ENCODE peak calls at places on chromosomes 12 and 14, in nine cellular contexts. N is thoracic aorta; U is naive thymus-derived CD4-positive, alpha-beta T cell; Q is lower leg skin; Z is CD4-positive, CD25-positive, alpha-beta regulatory T cell; H is astrocyte of the cerebellum; B is endodermal cell; K is gastrocnemius medialis; C is right atrium auricular region. X is an unnamed sample.

GRCh38 chr12:39685854-39686608 is 66.4 kb upstream of the ABCD2 start:
- DNase-seq in Q (no peak), Z (no peak), U (no peak), C (no peak), K (no peak), N (no peak), H (no peak), B (peak; percentile 69), X (no peak)

GRCh38 chr14:64910847-64911495 is 3.3 kb upstream of the CHURC1 start:
- DNase-seq in N (no peak), Z (no peak), U (no peak), K (no peak), H (peak; percentile 12), B (peak; percentile 50), Q (no peak), C (no peak), X (peak; percentile 81)

GRCh38 chr12:123723765-123724164 is 11.6 kb downstream of the ATP6V0A2 start:
- DNase-seq in K (no peak), C (no peak), Z (no peak), N (no peak), B (no peak), Q (no peak), H (no peak), U (no peak), X (no peak)

GRCh38 chr12:118052324-118053070 is 8.5 kb downstream of the WSB2 start:
- DNase-seq in B (peak; percentile 63), K (peak; percentile 76), N (peak; percentile 79), Q (peak; percentile 91), H (peak; percentile 93), C (peak; percentile 91), Z (no peak), U (no peak), X (peak; percentile 96)

GRCh38 chr14:104107101-104107581 is 21.6 kb downstream of the ASPG start:
- DNase-seq in Q (peak; percentile 82), K (no peak), N (no peak), Z (no peak), H (no peak), B (peak; percentile 44), U (no peak), C (no peak), X (no peak)

GRCh38 chr12:128365831-128366231 is 98.9 kb downstream of the TMEM132C start:
- DNase-seq in K (no peak), Z (no peak), Q (peak; percentile 84), N (no peak), U (no peak), C (peak; percentile 67), H (no peak), B (peak; percentile 85), X (peak; percentile 27)

GRCh38 chr12:88578821-88579518 is 1.3 kb downstream of the KITLG start:
- DNase-seq in C (no peak), B (peak; percentile 85), K (no peak), N (no peak), H (no peak), Z (no peak), Q (peak; percentile 83), U (no peak), X (peak; percentile 48)

GRCh38 chr14:30559638-30560071 is 697 bp downstream of the G2E3 start:
- DNase-seq in B (peak; percentile 56), H (peak; percentile 69), N (no peak), U (no peak), K (no peak), C (no peak), Q (no peak), Z (no peak), X (peak; percentile 70)

GRCh38 chr12:12327802-12328201 is 22.2 kb downstream of the MANSC1 start:
- DNase-seq in Z (no peak), K (no peak), N (no peak), H (peak; percentile 61), Q (no peak), U (peak; percentile 37), C (no peak), B (no peak), X (peak; percentile 92)

GRCh38 chr14:71497645-71498086 is 434.6 kb upstream of the RGS6 start:
- DNase-seq in Q (no peak), H (peak; percentile 81), C (no peak), Z (no peak), U (no peak), N (no peak), K (no peak), B (no peak), X (no peak)

GRCh38 chr12:116590561-116590960 is 31.4 kb downstream of the MAP1LC3B2 start:
- DNase-seq in Z (no peak), K (no peak), N (no peak), B (no peak), H (no peak), Q (no peak), C (no peak), U (no peak), X (peak; percentile 19)

GRCh38 chr12:45853550-45853949 is 124.0 kb downstream of the ARID2 start:
- DNase-seq in K (no peak), B (no peak), Z (no peak), N (no peak), H (no peak), C (no peak), U (no peak), Q (no peak), X (no peak)

GRCh38 chr12:99476956-99477355 is 170.6 kb upstream of the GARIN6 start:
- DNase-seq in C (no peak), N (no peak), Q (no peak), K (no peak), B (no peak), H (no peak), Z (no peak), U (no peak), X (no peak)

DNA sequence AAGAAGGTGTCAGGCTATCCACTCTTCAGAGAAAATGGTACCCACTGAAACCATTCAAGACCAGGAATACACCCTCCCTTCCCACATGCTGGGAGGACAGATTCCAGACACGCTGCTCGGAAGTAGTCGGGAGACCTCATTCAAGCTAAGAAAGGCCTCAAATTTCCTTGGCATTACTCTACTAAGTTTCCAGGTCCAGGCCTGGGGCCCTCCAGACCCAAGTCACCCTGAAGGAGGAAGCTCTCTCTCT is 27.1 kb upstream of the RPLP0 start:
- DNase-seq in Q (no peak), B (no peak), U (no peak), C (no peak), H (no peak), K (no peak), N (no peak), Z (no peak), X (no peak)
- H3K4me3 ChIP-seq in Q (no peak overlapping the region), B (peak overlapping the region; percentile 57), U (peak overlapping the region; percentile 21), C (peak overlapping the region; percentile 15), H (no peak overlapping the region), K (peak overlapping the region; percentile 27), N (peak overlapping the region; percentile 39), Z (peak overlapping the region; percentile 55), X (peak overlapping the region; percentile 28)

GRCh38 chr14:35944847-35945246 is 118.7 kb downstream of the BRMS1L start:
- DNase-seq in U (no peak), H (no peak), C (no peak), Z (no peak), N (no peak), Q (no peak), B (peak; percentile 86), K (no peak), X (no peak)

GRCh38 chr14:35934499-35934898 is 108.4 kb downstream of the BRMS1L start:
- DNase-seq in K (no peak), C (no peak), N (no peak), Z (no peak), Q (no peak), B (no peak), U (no peak), H (no peak), X (no peak)

DNA sequence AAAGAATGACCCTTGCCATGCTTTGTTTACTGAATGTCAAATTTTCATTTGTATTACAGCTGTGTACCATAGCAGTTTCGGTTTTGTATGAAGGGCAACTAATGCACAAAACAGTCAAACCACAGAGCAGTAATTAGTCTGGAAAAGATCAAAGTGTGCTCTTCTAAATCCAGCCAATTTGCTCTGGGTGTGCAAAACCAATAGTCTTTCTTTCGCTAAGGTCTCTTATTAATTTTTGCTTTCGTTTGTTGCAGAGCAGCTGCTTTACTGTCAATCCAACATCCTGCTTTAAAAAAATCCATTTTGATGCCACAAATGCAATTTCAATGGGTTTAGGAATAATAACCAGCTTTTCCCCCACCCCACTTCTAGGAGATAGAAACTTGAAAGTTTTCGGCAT is 114.2 kb downstream of the BRMS1L start:
- DNase-seq in N (no peak), C (no peak), H (no peak), U (no peak), Z (no peak), K (no peak), B (no peak), Q (no peak), X (peak; percentile 23)
- H3K4me3 ChIP-seq in N (no peak overlapping the region), C (no peak overlapping the region), H (no peak overlapping the region), U (no peak overlapping the region), Z (peak overlapping the region; percentile 51), K (no peak overlapping the region), B (no peak overlapping the region), Q (no peak overlapping the region), X (no peak overlapping the region)

GRCh38 chr12:57837779-57838562 is 8.6 kb downstream of the CTDSP2 start:
- DNase-seq in Z (no peak), K (no peak), C (peak; percentile 73), U (peak; percentile 64), Q (no peak), H (no peak), B (peak; percentile 82), N (no peak), X (peak; percentile 64)
- H3K4me3 ChIP-seq in Z (peak overlapping the region; percentile 64), K (peak overlapping the region; percentile 21), C (no peak overlapping the region), U (peak overlapping the region; percentile 12), Q (no peak overlapping the region), H (no peak overlapping the region), B (no peak overlapping the region), N (peak overlapping the region; percentile 98), X (peak overlapping the region; percentile 47)

GRCh38 chr14:94473666-94474410 is 2.2 kb downstream of the SERPINA9 start:
- DNase-seq in K (no peak), U (no peak), N (no peak), H (no peak), B (no peak), Z (no peak), Q (peak; percentile 31), C (no peak), X (no peak)

GRCh38 chr14:94472842-94473241 is 3.2 kb downstream of the SERPINA9 start:
- DNase-seq in Q (peak; percentile 76), K (no peak), N (no peak), U (no peak), C (no peak), Z (no peak), B (no peak), H (no peak), X (no peak)

GRCh38 chr14:94474581-94475031 is 1.4 kb downstream of the SERPINA9 start:
- DNase-seq in B (peak; percentile 75), C (no peak), K (no peak), N (no peak), U (no peak), Q (peak; percentile 52), H (peak; percentile 43), Z (no peak), X (no peak)

GRCh38 chr14:94478420-94478819 is 2.4 kb upstream of the SERPINA9 start:
- DNase-seq in B (no peak), K (no peak), Z (no peak), H (no peak), Q (no peak), N (no peak), C (no peak), U (no peak), X (no peak)

DNA sequence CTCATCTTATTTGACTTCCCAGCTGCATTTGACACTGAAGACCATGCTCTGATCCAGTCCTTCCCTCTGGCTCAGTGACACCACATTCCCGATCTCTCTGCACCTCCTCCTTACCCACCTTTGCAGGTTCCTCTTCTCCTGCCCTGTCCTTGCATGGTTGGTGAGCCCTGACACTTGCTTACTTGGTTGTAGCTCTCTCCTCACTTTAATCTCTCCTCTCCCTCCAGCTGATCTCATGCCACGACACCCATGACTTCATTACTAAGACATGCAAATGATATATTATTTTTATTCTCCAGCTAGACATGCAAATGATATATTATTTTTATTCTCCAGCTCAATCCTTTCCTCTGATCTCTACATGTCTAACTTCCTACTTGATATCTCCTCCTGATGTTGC is at the start of gene SERPINA9:
- DNase-seq in Z (no peak), U (no peak), B (no peak), C (no peak), H (no peak), N (no peak), Q (no peak), K (no peak), X (no peak)
- H3K4me3 ChIP-seq in Z (no peak within 1 kb of the TSS), U (no peak within 1 kb of the TSS), B (no peak within 1 kb of the TSS), C (no peak within 1 kb of the TSS), H (no peak within 1 kb of the TSS), N (no peak within 1 kb of the TSS), Q (no peak within 1 kb of the TSS), K (no peak within 1 kb of the TSS), X (no peak within 1 kb of the TSS)

X was measured in adipocyte.